ENCODE peak calls at places on chromosome 13, in eight cellular contexts. One of them, this sample, is unnamed.

GRCh38 chr13:51234676-51235075 is 12.5 kb downstream of the FAM124A start:
- DNase-seq in activated T-cell treated with anti-CD3 and anti-CD28 coated beads for 1 hour: no peak
- DNase-seq in caudate nucleus: no peak
- DNase-seq in stimulated activated CD8-positive, alpha-beta memory T cell treated with anti-CD3 and anti-CD28 coated beads, Interleukin-4, amount 100 ng/mL, for 48 hours: no peak
- DNase-seq in NCI-H2029: no peak
- DNase-seq in suprapubic skin: no peak
- DNase-seq in non-pigmented ciliary epithelial cell: no peak
- DNase-seq in HuH-7.5: no peak
- DNase-seq in this sample: no peak

GRCh38 chr13:61294467-61295186 is 121.0 kb downstream of the PCDH20 start:
- DNase-seq in activated T-cell treated with anti-CD3 and anti-CD28 coated beads for 1 hour: no peak
- DNase-seq in caudate nucleus: no peak
- DNase-seq in stimulated activated CD8-positive, alpha-beta memory T cell treated with anti-CD3 and anti-CD28 coated beads, Interleukin-4, amount 100 ng/mL, for 48 hours: no peak
- DNase-seq in NCI-H2029: no peak
- DNase-seq in suprapubic skin: no peak
- DNase-seq in non-pigmented ciliary epithelial cell: no peak
- DNase-seq in HuH-7.5: no peak
- DNase-seq in this sample: no peak

GRCh38 chr13:108957369-108958012 is 328.1 kb downstream of the MYO16 start:
- DNase-seq in activated T-cell treated with anti-CD3 and anti-CD28 coated beads for 1 hour: no peak
- DNase-seq in caudate nucleus: no peak
- DNase-seq in stimulated activated CD8-positive, alpha-beta memory T cell treated with anti-CD3 and anti-CD28 coated beads, Interleukin-4, amount 100 ng/mL, for 48 hours: no peak
- DNase-seq in NCI-H2029: no peak
- DNase-seq in suprapubic skin: no peak
- DNase-seq in non-pigmented ciliary epithelial cell: peak
- DNase-seq in HuH-7.5: no peak
- DNase-seq in this sample: no peak

GRCh38 chr13:76879211-76879875 is 6.9 kb downstream of the KCTD12 start:
- DNase-seq in activated T-cell treated with anti-CD3 and anti-CD28 coated beads for 1 hour: peak
- DNase-seq in caudate nucleus: no peak
- DNase-seq in stimulated activated CD8-positive, alpha-beta memory T cell treated with anti-CD3 and anti-CD28 coated beads, Interleukin-4, amount 100 ng/mL, for 48 hours: peak
- DNase-seq in NCI-H2029: no peak
- DNase-seq in suprapubic skin: peak
- DNase-seq in non-pigmented ciliary epithelial cell: peak
- DNase-seq in HuH-7.5: no peak
- DNase-seq in this sample: no peak

GRCh38 chr13:112942689-112943308 is 26.2 kb upstream of the MCF2L start:
- DNase-seq in activated T-cell treated with anti-CD3 and anti-CD28 coated beads for 1 hour: peak
- DNase-seq in caudate nucleus: peak
- DNase-seq in stimulated activated CD8-positive, alpha-beta memory T cell treated with anti-CD3 and anti-CD28 coated beads, Interleukin-4, amount 100 ng/mL, for 48 hours: peak
- DNase-seq in NCI-H2029: peak
- DNase-seq in suprapubic skin: peak
- DNase-seq in non-pigmented ciliary epithelial cell: peak
- DNase-seq in HuH-7.5: peak
- DNase-seq in this sample: peak

GRCh38 chr13:95481051-95481775 is 71.3 kb upstream of the CLDN10 start:
- DNase-seq in activated T-cell treated with anti-CD3 and anti-CD28 coated beads for 1 hour: no peak
- DNase-seq in caudate nucleus: no peak
- DNase-seq in stimulated activated CD8-positive, alpha-beta memory T cell treated with anti-CD3 and anti-CD28 coated beads, Interleukin-4, amount 100 ng/mL, for 48 hours: no peak
- DNase-seq in NCI-H2029: no peak
- DNase-seq in suprapubic skin: no peak
- DNase-seq in non-pigmented ciliary epithelial cell: no peak
- DNase-seq in HuH-7.5: no peak
- DNase-seq in this sample: no peak

GRCh38 chr13:78997902-78998654 is 339.1 kb upstream of the OBI1 start:
- DNase-seq in activated T-cell treated with anti-CD3 and anti-CD28 coated beads for 1 hour: no peak
- DNase-seq in caudate nucleus: no peak
- DNase-seq in stimulated activated CD8-positive, alpha-beta memory T cell treated with anti-CD3 and anti-CD28 coated beads, Interleukin-4, amount 100 ng/mL, for 48 hours: no peak
- DNase-seq in NCI-H2029: no peak
- DNase-seq in suprapubic skin: no peak
- DNase-seq in non-pigmented ciliary epithelial cell: no peak
- DNase-seq in HuH-7.5: no peak
- DNase-seq in this sample: no peak

GRCh38 chr13:90238433-90238832 is 1109.1 kb upstream of the MIR17HG start:
- DNase-seq in activated T-cell treated with anti-CD3 and anti-CD28 coated beads for 1 hour: no peak
- DNase-seq in caudate nucleus: no peak
- DNase-seq in stimulated activated CD8-positive, alpha-beta memory T cell treated with anti-CD3 and anti-CD28 coated beads, Interleukin-4, amount 100 ng/mL, for 48 hours: no peak
- DNase-seq in NCI-H2029: no peak
- DNase-seq in suprapubic skin: no peak
- DNase-seq in non-pigmented ciliary epithelial cell: no peak
- DNase-seq in HuH-7.5: no peak
- DNase-seq in this sample: no peak

GRCh38 chr13:109131698-109132257 is 502.4 kb downstream of the MYO16 start:
- DNase-seq in activated T-cell treated with anti-CD3 and anti-CD28 coated beads for 1 hour: no peak
- DNase-seq in caudate nucleus: no peak
- DNase-seq in stimulated activated CD8-positive, alpha-beta memory T cell treated with anti-CD3 and anti-CD28 coated beads, Interleukin-4, amount 100 ng/mL, for 48 hours: no peak
- DNase-seq in NCI-H2029: no peak
- DNase-seq in suprapubic skin: no peak
- DNase-seq in non-pigmented ciliary epithelial cell: no peak
- DNase-seq in HuH-7.5: no peak
- DNase-seq in this sample: no peak

GRCh38 chr13:107942030-107942617 is 273.2 kb downstream of the LIG4 start:
- DNase-seq in activated T-cell treated with anti-CD3 and anti-CD28 coated beads for 1 hour: no peak
- DNase-seq in caudate nucleus: no peak
- DNase-seq in stimulated activated CD8-positive, alpha-beta memory T cell treated with anti-CD3 and anti-CD28 coated beads, Interleukin-4, amount 100 ng/mL, for 48 hours: no peak
- DNase-seq in NCI-H2029: no peak
- DNase-seq in suprapubic skin: no peak
- DNase-seq in non-pigmented ciliary epithelial cell: no peak
- DNase-seq in HuH-7.5: no peak
- DNase-seq in this sample: no peak

GRCh38 chr13:113862766-113863510 is 938 bp downstream of the GAS6 start:
- DNase-seq in activated T-cell treated with anti-CD3 and anti-CD28 coated beads for 1 hour: no peak
- DNase-seq in caudate nucleus: no peak
- DNase-seq in stimulated activated CD8-positive, alpha-beta memory T cell treated with anti-CD3 and anti-CD28 coated beads, Interleukin-4, amount 100 ng/mL, for 48 hours: no peak
- DNase-seq in NCI-H2029: no peak
- DNase-seq in suprapubic skin: peak
- DNase-seq in non-pigmented ciliary epithelial cell: no peak
- DNase-seq in HuH-7.5: no peak
- DNase-seq in this sample: peak

GRCh38 chr13:73331556-73331955 is 272.8 kb downstream of the KLF5 start:
- DNase-seq in activated T-cell treated with anti-CD3 and anti-CD28 coated beads for 1 hour: no peak
- DNase-seq in caudate nucleus: no peak
- DNase-seq in stimulated activated CD8-positive, alpha-beta memory T cell treated with anti-CD3 and anti-CD28 coated beads, Interleukin-4, amount 100 ng/mL, for 48 hours: no peak
- DNase-seq in NCI-H2029: no peak
- DNase-seq in suprapubic skin: no peak
- DNase-seq in non-pigmented ciliary epithelial cell: no peak
- DNase-seq in HuH-7.5: no peak
- DNase-seq in this sample: no peak

GRCh38 chr13:37492741-37493514 is 105.6 kb downstream of the POSTN start:
- DNase-seq in activated T-cell treated with anti-CD3 and anti-CD28 coated beads for 1 hour: no peak
- DNase-seq in caudate nucleus: no peak
- DNase-seq in stimulated activated CD8-positive, alpha-beta memory T cell treated with anti-CD3 and anti-CD28 coated beads, Interleukin-4, amount 100 ng/mL, for 48 hours: no peak
- DNase-seq in NCI-H2029: no peak
- DNase-seq in suprapubic skin: no peak
- DNase-seq in non-pigmented ciliary epithelial cell: peak
- DNase-seq in HuH-7.5: no peak
- DNase-seq in this sample: no peak

GRCh38 chr13:73059460-73060250 is 850 bp downstream of the KLF5 start:
- DNase-seq in activated T-cell treated with anti-CD3 and anti-CD28 coated beads for 1 hour: peak
- DNase-seq in caudate nucleus: peak
- DNase-seq in stimulated activated CD8-positive, alpha-beta memory T cell treated with anti-CD3 and anti-CD28 coated beads, Interleukin-4, amount 100 ng/mL, for 48 hours: peak
- DNase-seq in NCI-H2029: peak
- DNase-seq in suprapubic skin: no peak
- DNase-seq in non-pigmented ciliary epithelial cell: no peak
- DNase-seq in HuH-7.5: peak
- DNase-seq in this sample: no peak

GRCh38 chr13:103568314-103568713 is 502.1 kb upstream of the SLC10A2 start:
- DNase-seq in activated T-cell treated with anti-CD3 and anti-CD28 coated beads for 1 hour: no peak
- DNase-seq in caudate nucleus: no peak
- DNase-seq in stimulated activated CD8-positive, alpha-beta memory T cell treated with anti-CD3 and anti-CD28 coated beads, Interleukin-4, amount 100 ng/mL, for 48 hours: no peak
- DNase-seq in NCI-H2029: no peak
- DNase-seq in suprapubic skin: no peak
- DNase-seq in non-pigmented ciliary epithelial cell: no peak
- DNase-seq in HuH-7.5: no peak
- DNase-seq in this sample: no peak

GRCh38 chr13:29472317-29472961 is 123.0 kb downstream of the SLC7A1 start:
- DNase-seq in activated T-cell treated with anti-CD3 and anti-CD28 coated beads for 1 hour: peak
- DNase-seq in caudate nucleus: no peak
- DNase-seq in stimulated activated CD8-positive, alpha-beta memory T cell treated with anti-CD3 and anti-CD28 coated beads, Interleukin-4, amount 100 ng/mL, for 48 hours: peak
- DNase-seq in NCI-H2029: no peak
- DNase-seq in suprapubic skin: no peak
- DNase-seq in non-pigmented ciliary epithelial cell: no peak
- DNase-seq in HuH-7.5: peak
- DNase-seq in this sample: no peak